ENCODE peak calls at places on chromosomes 1 and 21, in four cellular contexts. L is naive thymus-derived CD8-positive, alpha-beta T cell; V is LHCN-M2; M is left ventricle myocardium inferior. D is an unnamed sample.

GRCh38 chr1:233057836-233058235 is 107.4 kb downstream of the NTPCR start:
- DNase-seq in L (no peak), V (no peak), M (no peak), D (no peak)

GRCh38 chr1:212287261-212287895 is 2.2 kb downstream of the PPP2R5A start:
- DNase-seq in L (no peak), V (no peak), M (no peak), D (no peak)

GRCh38 chr1:2194319-2194897 is at the start of gene FAAP20:
- DNase-seq in L (peak), V (no peak), M (peak), D (no peak)

GRCh38 chr1:229254910-229255541 is 15.9 kb upstream of the RAB4A start:
- DNase-seq in L (no peak), V (no peak), M (no peak), D (no peak)

GRCh38 chr1:229803601-229804217 is 177.7 kb downstream of the URB2 start:
- DNase-seq in L (no peak), V (no peak), M (no peak), D (no peak)

GRCh38 chr1:2921970-2922686 is 99.1 kb upstream of the ACTRT2 start:
- DNase-seq in L (peak), V (no peak), M (no peak), D (no peak)

GRCh38 chr1:32876341-32877210 is 5.9 kb upstream of the FNDC5 start:
- DNase-seq in L (peak), V (peak), M (peak), D (no peak)

GRCh38 chr1:29502901-29503300 is 266.6 kb downstream of the PTPRU start:
- DNase-seq in L (no peak), V (no peak), M (no peak), D (no peak)

GRCh38 chr1:155287987-155288543 is 10.8 kb downstream of the HCN3 start:
- DNase-seq in L (no peak), V (no peak), M (no peak), D (no peak)

GRCh38 chr1:179293340-179294327 is at the start of gene SOAT1:
- DNase-seq in L (peak), V (peak), M (peak), D (peak)

GRCh38 chr1:110011527-110012041 is 22.8 kb upstream of the STRIP1 start:
- DNase-seq in L (peak), V (peak), M (no peak), D (no peak)

GRCh38 chr1:71660417-71660816 is 579.6 kb upstream of the ZRANB2 start:
- DNase-seq in L (no peak), V (peak), M (no peak), D (no peak)

GRCh38 chr21:45987121-45987711 is 5.6 kb downstream of the COL6A1 start:
- DNase-seq in L (no peak), V (no peak), M (peak), D (no peak)

GRCh38 chr1:44240802-44241671 is 27.8 kb downstream of the DMAP1 start:
- DNase-seq in L (no peak), V (no peak), M (no peak), D (no peak)

GRCh38 chr21:36463204-36463603 is 16.7 kb downstream of the CLDN14 start:
- DNase-seq in L (no peak), V (no peak), M (no peak), D (no peak)

GRCh38 chr1:193487722-193488121 is 301.3 kb upstream of the B3GALT2 start:
- DNase-seq in L (no peak), V (no peak), M (peak), D (no peak)

GRCh38 chr1:54507033-54507432 is 41.0 kb upstream of the ACOT11 start:
- DNase-seq in L (no peak), V (no peak), M (no peak), D (no peak)

GRCh38 chr1:117541585-117541984 is 64.3 kb upstream of the TENT5C start:
- DNase-seq in L (no peak), V (no peak), M (no peak), D (no peak)

GRCh38 chr21:39454949-39455668 is 3.3 kb downstream of the SH3BGR start:
- DNase-seq in L (no peak), V (no peak), M (no peak), D (no peak)

GRCh38 chr1:40143891-40144575 is 17.2 kb upstream of the RLF start:
- DNase-seq in L (peak), V (peak), M (no peak), D (peak)

GRCh38 chr21:14520535-14520934 is 25.6 kb downstream of the SAMSN1 start:
- DNase-seq in L (no peak), V (no peak), M (no peak), D (no peak)

GRCh38 chr1:173616859-173617258 is 14.0 kb upstream of the SLC9C2 start:
- DNase-seq in L (no peak), V (no peak), M (no peak), D (no peak)

GRCh38 chr1:153881764-153882163 is 41.0 kb downstream of the GATAD2B start:
- DNase-seq in L (no peak), V (peak), M (no peak), D (peak)

GRCh38 chr1:38735651-38736161 is 123.9 kb downstream of the RRAGC start:
- DNase-seq in L (no peak), V (peak), M (no peak), D (no peak)

GRCh38 chr1:154327466-154328317 is 2.4 kb downstream of the ATP8B2 start:
- DNase-seq in L (no peak), V (no peak), M (no peak), D (no peak)

GRCh38 chr1:28560886-28561285 is 8.0 kb downstream of the TRNAU1AP start:
- DNase-seq in L (no peak), V (no peak), M (no peak), D (no peak)

GRCh38 chr1:234844479-234845031 is 234.6 kb upstream of the IRF2BP2 start:
- DNase-seq in L (no peak), V (peak), M (peak), D (no peak)

GRCh38 chr1:28915036-28915895 is 897 bp downstream of the EPB41 start:
- DNase-seq in L (peak), V (no peak), M (no peak), D (no peak)

D was measured in SK-N-MC.